ENCODE peak calls at places on chromosomes 16 and 17, in seven cellular contexts. One of them, this sample, is unnamed.

GRCh38 chr16:31348578-31348977 is 6.4 kb upstream of the ITGAX start:
- DNase-seq in H9: no peak
- DNase-seq in mesendoderm: no peak
- DNase-seq in H1: no peak
- DNase-seq in IMR-90: no peak
- DNase-seq in mesenchymal stem cell: no peak
- DNase-seq in neuronal stem cell: no peak
- DNase-seq in this sample: no peak

GRCh38 chr16:19559242-19559910 is 3.9 kb downstream of the VPS35L start:
- DNase-seq in mesenchymal stem cell: peak
- DNase-seq in H1: no peak
- DNase-seq in neuronal stem cell: peak
- DNase-seq in H9: no peak
- DNase-seq in mesendoderm: peak
- DNase-seq in IMR-90: peak
- DNase-seq in this sample: no peak

GRCh38 chr16:4664538-4665418 is 28.6 kb upstream of the NUDT16L1 start:
- DNase-seq in neuronal stem cell: no peak
- DNase-seq in H9: peak
- DNase-seq in IMR-90: no peak
- DNase-seq in mesendoderm: peak
- DNase-seq in mesenchymal stem cell: no peak
- DNase-seq in H1: no peak
- DNase-seq in this sample: no peak

GRCh38 chr17:43698678-43699437 is 37.1 kb upstream of the MEOX1 start:
- DNase-seq in IMR-90: no peak
- DNase-seq in H1: no peak
- DNase-seq in mesenchymal stem cell: no peak
- DNase-seq in H9: no peak
- DNase-seq in neuronal stem cell: no peak
- DNase-seq in mesendoderm: peak
- DNase-seq in this sample: no peak

GRCh38 chr17:41442772-41443171 is 2.0 kb upstream of the KRT38 start:
- DNase-seq in mesendoderm: no peak
- DNase-seq in mesenchymal stem cell: peak
- DNase-seq in H1: no peak
- DNase-seq in H9: no peak
- DNase-seq in IMR-90: peak
- DNase-seq in neuronal stem cell: no peak
- DNase-seq in this sample: peak

GRCh38 chr17:1793447-1793806 is 31.6 kb downstream of the SERPINF1 start:
- DNase-seq in neuronal stem cell: no peak
- DNase-seq in H1: no peak
- DNase-seq in IMR-90: peak
- DNase-seq in H9: no peak
- DNase-seq in mesendoderm: peak
- DNase-seq in mesenchymal stem cell: no peak
- DNase-seq in this sample: peak

GRCh38 chr17:73069164-73069774 is 23.2 kb downstream of the SLC39A11 start:
- DNase-seq in IMR-90: no peak
- DNase-seq in H1: no peak
- DNase-seq in H9: no peak
- DNase-seq in mesenchymal stem cell: peak
- DNase-seq in mesendoderm: peak
- DNase-seq in neuronal stem cell: no peak
- DNase-seq in this sample: peak

GRCh38 chr17:45942284-45942683 is 47.9 kb downstream of the MAPT start:
- DNase-seq in IMR-90: no peak
- DNase-seq in H1: no peak
- DNase-seq in H9: no peak
- DNase-seq in neuronal stem cell: no peak
- DNase-seq in mesendoderm: no peak
- DNase-seq in mesenchymal stem cell: no peak
- DNase-seq in this sample: no peak

GRCh38 chr16:73427177-73427576 is 379.2 kb upstream of the ZFHX3 start:
- DNase-seq in mesenchymal stem cell: no peak
- DNase-seq in neuronal stem cell: no peak
- DNase-seq in IMR-90: no peak
- DNase-seq in H9: no peak
- DNase-seq in mesendoderm: no peak
- DNase-seq in H1: no peak
- DNase-seq in this sample: no peak

GRCh38 chr17:1485748-1486376 is 6.6 kb downstream of the MYO1C start:
- DNase-seq in H9: peak
- DNase-seq in H1: no peak
- DNase-seq in mesenchymal stem cell: peak
- DNase-seq in mesendoderm: peak
- DNase-seq in IMR-90: peak
- DNase-seq in neuronal stem cell: no peak
- DNase-seq in this sample: peak

GRCh38 chr17:17876959-17877547 is 40.3 kb upstream of the SREBF1 start:
- DNase-seq in neuronal stem cell: no peak
- DNase-seq in mesendoderm: no peak
- DNase-seq in IMR-90: peak
- DNase-seq in H1: no peak
- DNase-seq in mesenchymal stem cell: peak
- DNase-seq in H9: no peak
- DNase-seq in this sample: no peak

GRCh38 chr17:8176197-8176940 is at the start of gene TMEM107:
- DNase-seq in IMR-90: peak
- DNase-seq in mesenchymal stem cell: peak
- DNase-seq in H1: no peak
- DNase-seq in mesendoderm: peak
- DNase-seq in H9: peak
- DNase-seq in neuronal stem cell: peak
- DNase-seq in this sample: peak

GRCh38 chr17:44930667-44931066 is 15.4 kb upstream of the GFAP start:
- DNase-seq in H1: no peak
- DNase-seq in mesendoderm: no peak
- DNase-seq in H9: no peak
- DNase-seq in IMR-90: no peak
- DNase-seq in mesenchymal stem cell: no peak
- DNase-seq in neuronal stem cell: no peak
- DNase-seq in this sample: no peak

GRCh38 chr16:86634290-86634689 is 55.9 kb downstream of the FOXL1 start:
- DNase-seq in mesenchymal stem cell: peak
- DNase-seq in IMR-90: peak
- DNase-seq in mesendoderm: peak
- DNase-seq in H1: no peak
- DNase-seq in neuronal stem cell: no peak
- DNase-seq in H9: no peak
- DNase-seq in this sample: no peak

GRCh38 chr16:66618588-66618987 is 14.1 kb downstream of the CMTM3 start:
- DNase-seq in H1: no peak
- DNase-seq in H9: no peak
- DNase-seq in mesendoderm: no peak
- DNase-seq in neuronal stem cell: no peak
- DNase-seq in mesenchymal stem cell: peak
- DNase-seq in IMR-90: peak
- DNase-seq in this sample: peak

GRCh38 chr16:1777375-1778199 is 4.7 kb upstream of the MRPS34 start:
- DNase-seq in H9: no peak
- DNase-seq in H1: no peak
- DNase-seq in mesendoderm: no peak
- DNase-seq in neuronal stem cell: no peak
- DNase-seq in mesenchymal stem cell: no peak
- DNase-seq in IMR-90: no peak
- DNase-seq in this sample: no peak

GRCh38 chr17:7139400-7139799 is 24.8 kb upstream of the ASGR2 start:
- DNase-seq in neuronal stem cell: no peak
- DNase-seq in mesenchymal stem cell: no peak
- DNase-seq in H1: no peak
- DNase-seq in IMR-90: no peak
- DNase-seq in H9: no peak
- DNase-seq in mesendoderm: no peak
- DNase-seq in this sample: no peak

GRCh38 chr17:27244481-27245223 is 49.3 kb upstream of the WSB1 start:
- DNase-seq in mesendoderm: peak
- DNase-seq in IMR-90: peak
- DNase-seq in H9: peak
- DNase-seq in neuronal stem cell: no peak
- DNase-seq in H1: no peak
- DNase-seq in mesenchymal stem cell: peak
- DNase-seq in this sample: peak
- H3K4me2 ChIP-seq in mesendoderm: no peak
- H3K4me2 ChIP-seq in IMR-90: peak
- H3K4me2 ChIP-seq in H9: no peak
- H3K4me2 ChIP-seq in neuronal stem cell: no peak
- H3K4me2 ChIP-seq in H1: peak
- H3K4me2 ChIP-seq in mesenchymal stem cell: no peak
- H3K4me2 ChIP-seq in this sample: no peak

DNA sequence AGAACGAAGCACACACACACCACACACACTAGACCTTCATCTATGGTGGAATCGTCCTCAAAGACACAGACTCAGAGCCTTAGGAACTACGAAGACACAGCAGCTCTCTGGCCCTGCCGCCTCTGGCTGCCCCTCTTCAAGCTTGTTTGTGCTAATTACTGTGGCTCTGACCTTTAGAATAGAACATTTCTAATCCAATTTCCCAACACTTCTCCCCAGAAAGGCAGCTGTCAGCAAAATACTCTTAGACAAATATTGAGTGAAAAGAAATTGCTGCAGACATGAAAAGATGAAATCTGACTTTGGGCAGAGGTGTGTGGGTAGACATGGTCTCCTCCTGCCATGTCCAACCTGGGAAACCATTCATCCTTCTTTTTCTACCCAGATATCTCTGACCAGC is 152.0 kb upstream of the DNAH9 start:
- DNase-seq in H9: no peak
- DNase-seq in mesenchymal stem cell: no peak
- DNase-seq in mesendoderm: no peak
- DNase-seq in H1: no peak
- DNase-seq in neuronal stem cell: no peak
- DNase-seq in IMR-90: no peak
- DNase-seq in this sample: no peak
- H3K4ac ChIP-seq in H9: no peak
- H3K4ac ChIP-seq in mesenchymal stem cell: no peak
- H3K4ac ChIP-seq in mesendoderm: no peak
- H3K4ac ChIP-seq in H1: no peak
- H3K4ac ChIP-seq in neuronal stem cell: no peak
- H3K4ac ChIP-seq in IMR-90: no peak
- H3K4ac ChIP-seq in this sample: no peak

DNA sequence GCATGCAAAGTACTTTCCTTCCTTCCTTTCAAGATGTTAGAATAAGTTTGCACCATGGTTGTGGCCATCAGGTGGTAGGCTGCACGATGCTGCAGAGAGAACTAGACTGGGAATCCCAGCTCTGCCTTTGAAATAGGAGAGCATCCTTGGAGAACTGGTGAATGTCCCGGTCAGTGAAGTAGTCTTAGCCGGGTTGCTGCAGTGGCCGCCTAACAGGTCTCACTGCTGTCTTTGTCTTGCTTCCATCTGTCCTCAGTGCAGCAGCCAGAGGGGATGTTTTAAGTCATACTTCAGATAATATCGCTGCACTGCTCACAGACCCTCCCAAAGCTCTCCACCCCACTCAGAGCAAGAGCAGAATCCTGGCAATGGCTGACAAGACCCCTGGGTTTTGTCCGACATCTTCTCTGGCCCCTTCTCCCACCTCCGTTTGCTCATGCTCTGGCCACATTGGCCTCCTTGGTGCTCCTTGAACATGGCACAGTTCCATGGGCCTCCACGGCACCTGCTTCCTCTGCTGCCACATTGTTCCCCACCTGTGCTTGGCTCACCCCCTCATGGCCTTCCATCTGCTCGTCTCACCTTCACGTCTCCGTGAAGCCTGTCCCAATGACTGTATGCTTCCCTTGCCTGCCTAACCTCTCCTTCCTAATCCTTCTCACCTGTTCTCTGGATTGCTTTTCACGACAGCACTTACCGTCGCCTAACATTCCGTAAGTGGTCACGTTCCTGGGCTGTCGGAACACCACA is 439.8 kb downstream of the UTP18 start:
- DNase-seq in H1: no peak
- DNase-seq in H9: no peak
- DNase-seq in neuronal stem cell: no peak
- DNase-seq in mesenchymal stem cell: no peak
- DNase-seq in mesendoderm: no peak
- DNase-seq in IMR-90: no peak
- DNase-seq in this sample: no peak
- H3K4me2 ChIP-seq in H1: no peak
- H3K4me2 ChIP-seq in H9: no peak
- H3K4me2 ChIP-seq in neuronal stem cell: no peak
- H3K4me2 ChIP-seq in mesenchymal stem cell: no peak
- H3K4me2 ChIP-seq in mesendoderm: no peak
- H3K4me2 ChIP-seq in IMR-90: no peak
- H3K4me2 ChIP-seq in this sample: no peak

GRCh38 chr16:47026947-47027346 is 53.5 kb upstream of the DNAJA2 start:
- DNase-seq in neuronal stem cell: no peak
- DNase-seq in H9: no peak
- DNase-seq in IMR-90: no peak
- DNase-seq in mesenchymal stem cell: no peak
- DNase-seq in mesendoderm: no peak
- DNase-seq in H1: no peak
- DNase-seq in this sample: no peak
- H3K4ac ChIP-seq in neuronal stem cell: no peak
- H3K4ac ChIP-seq in H9: no peak
- H3K4ac ChIP-seq in IMR-90: no peak
- H3K4ac ChIP-seq in mesenchymal stem cell: no peak
- H3K4ac ChIP-seq in mesendoderm: no peak
- H3K4ac ChIP-seq in H1: no peak
- H3K4ac ChIP-seq in this sample: no peak

DNA sequence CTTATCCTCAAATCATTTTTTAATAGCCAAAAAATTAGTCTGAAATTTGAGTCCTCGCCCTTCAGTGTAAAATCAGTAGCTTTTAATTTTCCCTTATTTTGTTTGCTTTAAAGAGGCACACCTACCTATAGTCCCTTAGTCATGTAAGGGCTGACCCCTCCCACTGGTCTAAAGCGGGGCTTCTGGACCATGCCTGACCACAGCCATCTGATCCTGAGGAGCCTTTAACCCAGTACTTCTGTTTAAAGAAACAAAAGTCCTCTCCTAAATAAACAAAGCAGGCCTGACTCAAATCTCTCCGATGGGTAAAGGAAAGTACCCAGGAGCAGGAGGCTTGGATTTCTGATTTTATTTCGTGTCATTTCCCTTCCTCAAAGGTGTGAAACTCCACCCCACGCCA is 92.0 kb upstream of the CCL2 start:
- DNase-seq in mesenchymal stem cell: no peak
- DNase-seq in mesendoderm: no peak
- DNase-seq in H9: no peak
- DNase-seq in IMR-90: peak
- DNase-seq in H1: no peak
- DNase-seq in neuronal stem cell: no peak
- DNase-seq in this sample: no peak
- H3K4me2 ChIP-seq in mesenchymal stem cell: no peak
- H3K4me2 ChIP-seq in mesendoderm: no peak
- H3K4me2 ChIP-seq in H9: no peak
- H3K4me2 ChIP-seq in IMR-90: no peak
- H3K4me2 ChIP-seq in H1: no peak
- H3K4me2 ChIP-seq in neuronal stem cell: no peak
- H3K4me2 ChIP-seq in this sample: no peak

DNA sequence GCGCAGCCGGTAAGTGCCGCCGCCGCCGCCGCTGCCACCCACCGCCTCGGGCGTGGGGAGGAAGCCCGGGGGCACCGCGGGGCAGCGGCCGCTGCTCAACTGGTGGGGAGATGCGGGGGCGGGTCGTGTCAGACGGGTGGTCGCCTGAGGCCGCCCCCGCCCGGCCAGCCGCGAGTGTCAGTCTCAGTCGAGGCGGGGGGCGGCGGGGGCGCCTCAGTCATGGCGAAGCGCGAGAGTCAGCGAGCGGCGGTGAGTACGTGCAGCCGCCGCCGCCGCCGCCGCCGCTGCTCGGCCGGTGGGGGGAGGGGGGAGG is 76.2 kb downstream of the CHD9 start:
- DNase-seq in mesendoderm: no peak
- DNase-seq in IMR-90: no peak
- DNase-seq in H9: no peak
- DNase-seq in H1: no peak
- DNase-seq in neuronal stem cell: no peak
- DNase-seq in mesenchymal stem cell: no peak
- DNase-seq in this sample: no peak
- H3K4ac ChIP-seq in mesendoderm: no peak
- H3K4ac ChIP-seq in IMR-90: no peak
- H3K4ac ChIP-seq in H9: no peak
- H3K4ac ChIP-seq in H1: no peak
- H3K4ac ChIP-seq in neuronal stem cell: no peak
- H3K4ac ChIP-seq in mesenchymal stem cell: peak
- H3K4ac ChIP-seq in this sample: no peak

This sample was measured in trophoblast cell.